ENCODE peak calls at places on chromosomes 2 and 18, in eight cellular contexts. Q, B, O, A, N, U, X and D are unnamed samples.

GRCh38 chr2:100833330-100833729 is 13.4 kb downstream of the NPAS2 start:
- DNase-seq in N (no peak), U (no peak), B (no peak), X (no peak), A (no peak), Q (no peak), O (no peak), D (no peak)

GRCh38 chr2:24825883-24826800 is 32.9 kb downstream of the CENPO start:
- DNase-seq in B (no peak), Q (no peak), X (peak), N (no peak), U (no peak), O (no peak), A (no peak), D (no peak)

GRCh38 chr2:133362061-133362476 is 206.2 kb downstream of the NCKAP5 start:
- DNase-seq in N (no peak), Q (peak), O (no peak), B (no peak), A (peak), X (peak), U (no peak), D (no peak)

GRCh38 chr2:170073288-170073687 is 104.7 kb upstream of the MYO3B start:
- DNase-seq in X (peak), O (peak), N (no peak), B (peak), A (peak), Q (peak), U (no peak), D (peak)

GRCh38 chr2:39728941-39729351 is 50.1 kb downstream of the THUMPD2 start:
- DNase-seq in N (peak), O (no peak), U (no peak), A (peak), X (peak), Q (no peak), B (peak), D (no peak)

GRCh38 chr2:104836837-104837236 is 17.1 kb upstream of the POU3F3 start:
- DNase-seq in U (no peak), N (no peak), X (no peak), A (no peak), B (no peak), Q (no peak), O (no peak), D (no peak)

GRCh38 chr2:241269707-241270520 is 45.6 kb downstream of the HDLBP start:
- DNase-seq in N (no peak), A (no peak), B (no peak), U (no peak), O (no peak), Q (no peak), X (no peak), D (no peak)

GRCh38 chr18:74534981-74535649 is 815 bp downstream of the CNDP1 start:
- DNase-seq in O (no peak), Q (no peak), N (no peak), B (no peak), A (no peak), U (no peak), X (no peak), D (no peak)

GRCh38 chr2:43333096-43333655 is 106.8 kb upstream of the ZFP36L2 start:
- DNase-seq in N (no peak), O (no peak), Q (no peak), U (no peak), A (no peak), X (no peak), B (no peak), D (no peak)

GRCh38 chr18:45267622-45268021 is 347.7 kb upstream of the SLC14A2 start:
- DNase-seq in B (no peak), O (no peak), U (no peak), N (no peak), A (no peak), X (no peak), Q (no peak), D (no peak)

GRCh38 chr2:202337706-202338346 is 38.3 kb upstream of the BMPR2 start:
- DNase-seq in Q (no peak), B (no peak), N (no peak), X (no peak), O (no peak), U (no peak), A (no peak), D (no peak)

GRCh38 chr2:98348066-98348561 is 1.9 kb downstream of the CNGA3 start:
- DNase-seq in A (no peak), X (no peak), O (peak), U (no peak), Q (no peak), B (peak), N (peak), D (peak)

GRCh38 chr2:43225788-43226557 is 433 bp downstream of the ZFP36L2 start:
- DNase-seq in X (peak), N (peak), B (no peak), U (peak), Q (peak), O (no peak), A (no peak), D (no peak)

GRCh38 chr2:215435261-215435808 is 533 bp downstream of the FN1 start:
- DNase-seq in X (no peak), N (no peak), A (peak), Q (peak), B (no peak), U (no peak), O (no peak), D (no peak)

GRCh38 chr18:58362027-58362575 is 266.8 kb downstream of the ALPK2 start:
- DNase-seq in X (peak), Q (no peak), B (no peak), U (no peak), N (no peak), A (peak), O (no peak), D (no peak)